ENCODE peak calls at places on chromosomes 4 and X, in seven cellular contexts. J is coronary artery, D is psoas muscle, V is GM13977, G is upper lobe of left lung, L is GM20000, R is foreskin fibroblast. A is an unnamed sample.
A peak's percentile ranks its signal among the peaks of the same experiment; 100 is the strongest.

GRCh38 chrX:54560411-54560810 is 30.4 kb downstream of the GNL3L start:
- DNase-seq in D (no peak), R (no peak), G (no peak), L (no peak), J (no peak), V (no peak), A (peak; percentile 40)

GRCh38 chr4:4677825-4678522 is 136.1 kb upstream of the STX18 start:
- DNase-seq in L (no peak), V (no peak), R (peak; percentile 66), J (no peak), D (no peak), G (no peak), A (no peak)

GRCh38 chr4:16991455-16991854 is 93.0 kb upstream of the LDB2 start:
- DNase-seq in L (no peak), D (no peak), V (no peak), R (no peak), G (no peak), J (no peak), A (peak; percentile 4)

GRCh38 chr4:3614731-3614980 is 82.4 kb upstream of the LRPAP1 start:
- DNase-seq in V (no peak), R (no peak), J (no peak), L (no peak), D (no peak), G (no peak), A (no peak)

GRCh38 chr4:135120190-135120589 is 918.6 kb upstream of the PABPC4L start:
- DNase-seq in J (no peak), V (no peak), L (no peak), R (no peak), D (no peak), G (no peak), A (no peak)

GRCh38 chrX:38805294-38806053 is 4.2 kb downstream of the MID1IP1 start:
- DNase-seq in L (peak; percentile 32), R (peak; percentile 88), G (peak; percentile 90), V (peak; percentile 23), D (peak; percentile 87), J (peak; percentile 84), A (peak; percentile 86)

GRCh38 chr4:4781936-4782754 is 77.3 kb upstream of the MSX1 start:
- DNase-seq in J (no peak), R (peak; percentile 84), L (no peak), D (no peak), V (no peak), G (peak; percentile 6), A (no peak)

GRCh38 chrX:150548684-150549083 is 19.7 kb upstream of the MTM1 start:
- DNase-seq in L (no peak), V (no peak), J (no peak), R (peak; percentile 50), G (no peak), D (no peak), A (no peak)

GRCh38 chr4:147056951-147057630 is 111.4 kb upstream of the TTC29 start:
- DNase-seq in G (no peak), V (no peak), R (peak; percentile 48), L (no peak), J (no peak), D (no peak), A (no peak)

GRCh38 chr4:174398728-174399127 is 115.0 kb downstream of the CEP44 start:
- DNase-seq in D (no peak), J (no peak), R (peak; percentile 78), V (no peak), L (no peak), G (no peak), A (no peak)

GRCh38 chr4:108117473-108118182 is 51.1 kb downstream of the LEF1 start:
- DNase-seq in G (peak; percentile 11), R (no peak), V (no peak), J (no peak), L (no peak), D (peak; percentile 19), A (no peak)

DNA sequence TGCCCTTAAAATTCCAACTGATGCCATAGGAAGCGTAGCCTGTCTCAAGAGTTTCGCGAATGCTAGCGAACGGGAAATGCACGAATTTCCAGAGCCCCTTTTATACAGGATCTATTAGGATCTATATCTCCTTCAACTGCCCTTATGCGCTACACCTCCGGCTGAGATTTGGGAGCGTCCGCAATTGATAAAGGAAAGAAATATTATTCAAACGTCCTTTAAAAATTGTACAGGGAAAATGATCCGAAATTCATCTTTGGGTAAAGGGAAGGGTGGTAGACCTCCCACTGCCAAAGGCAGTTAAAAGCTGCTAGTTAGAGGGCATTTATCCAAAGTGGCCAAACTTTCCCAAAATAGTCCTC is 609 bp downstream of the NR3C2 start:
- DNase-seq in V (no peak), D (no peak), R (peak; percentile 22), L (no peak), J (no peak), G (no peak), A (no peak)
- TF ChIP-seq CTCF in V (no peak), D (no peak), R (no peak), L (no peak), J (no peak), G (no peak), A (no peak)

DNA sequence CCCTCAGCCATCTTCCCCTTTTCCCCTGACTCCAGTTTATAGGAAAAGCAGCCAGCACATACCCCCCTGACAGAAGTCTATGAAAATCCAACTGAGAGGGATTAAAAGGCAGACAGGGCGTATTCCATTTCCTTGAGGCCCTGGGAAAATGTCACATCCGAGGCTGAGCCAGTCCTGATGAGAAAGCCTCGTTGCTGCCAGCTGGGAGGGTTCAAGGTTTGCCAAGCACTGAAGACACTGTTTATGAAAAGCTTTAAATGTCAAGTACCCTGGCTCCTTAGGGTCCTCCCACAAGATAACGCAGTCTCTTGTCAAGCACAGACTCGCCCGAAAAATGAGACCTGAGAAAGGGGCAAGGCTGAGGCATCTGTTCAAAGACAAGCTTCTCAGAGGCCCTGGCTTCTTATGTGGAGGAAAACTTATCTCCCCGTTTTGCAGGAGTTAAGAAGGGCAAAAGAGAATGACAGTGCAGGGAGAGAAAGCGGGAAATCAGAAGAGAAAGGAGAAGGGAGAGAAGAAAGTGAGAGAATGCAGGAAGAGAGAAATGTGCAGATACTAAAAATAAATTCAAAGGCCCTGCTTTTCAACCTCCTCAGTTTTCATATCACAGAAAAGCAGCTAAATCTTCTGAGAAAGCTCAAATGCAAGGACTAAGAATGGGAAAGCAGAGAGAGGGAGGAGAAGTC is 44.7 kb downstream of the SCD5 start:
- DNase-seq in G (no peak), L (no peak), R (peak; percentile 16), J (no peak), V (no peak), D (no peak), A (no peak)
- TF ChIP-seq CTCF in G (no peak), L (no peak), R (no peak), J (no peak), V (no peak), D (no peak), A (no peak)

GRCh38 chr4:1167244-1167949 is 5.0 kb downstream of the SPON2 start:
- DNase-seq in J (no peak), V (peak; percentile 91), G (peak; percentile 92), R (peak; percentile 91), L (peak; percentile 91), D (peak; percentile 89), A (peak; percentile 92)
- TF ChIP-seq CTCF in J (peak; percentile 69), V (peak; percentile 95), G (peak; percentile 91), R (peak; percentile 85), L (peak; percentile 86), D (peak; percentile 90), A (peak; percentile 96)

GRCh38 chrX:154728791-154729190 is 22.1 kb downstream of the GAB3 start:
- DNase-seq in L (no peak), J (no peak), R (no peak), G (no peak), D (no peak), V (no peak), A (no peak)
- TF ChIP-seq CTCF in L (no peak), J (no peak), R (no peak), G (no peak), D (no peak), V (no peak), A (no peak)

DNA sequence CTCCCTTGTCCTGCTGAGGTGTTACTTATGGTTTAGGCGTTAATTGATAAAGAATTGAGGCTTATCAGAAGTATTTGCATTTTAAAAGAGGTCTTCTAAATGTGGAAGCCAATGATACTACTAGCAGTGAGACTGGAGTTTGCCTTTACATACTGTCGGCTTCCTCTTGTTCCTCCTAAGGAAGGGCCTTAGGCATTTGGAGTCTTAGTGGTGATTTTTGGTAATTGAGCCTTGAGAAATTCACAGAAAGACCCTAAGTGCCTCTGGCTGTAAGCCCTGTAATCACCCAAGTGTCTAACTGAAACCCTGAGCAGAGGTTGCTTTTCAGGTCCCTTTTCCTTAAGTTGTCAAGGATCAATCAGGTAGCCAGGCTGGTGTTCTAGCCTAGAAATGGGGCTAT is 14.8 kb downstream of the IL13RA1 start:
- DNase-seq in D (no peak), J (no peak), R (no peak), L (no peak), V (no peak), G (no peak), A (no peak)
- TF ChIP-seq CTCF in D (no peak), J (no peak), R (no peak), L (no peak), V (no peak), G (no peak), A (no peak)

DNA sequence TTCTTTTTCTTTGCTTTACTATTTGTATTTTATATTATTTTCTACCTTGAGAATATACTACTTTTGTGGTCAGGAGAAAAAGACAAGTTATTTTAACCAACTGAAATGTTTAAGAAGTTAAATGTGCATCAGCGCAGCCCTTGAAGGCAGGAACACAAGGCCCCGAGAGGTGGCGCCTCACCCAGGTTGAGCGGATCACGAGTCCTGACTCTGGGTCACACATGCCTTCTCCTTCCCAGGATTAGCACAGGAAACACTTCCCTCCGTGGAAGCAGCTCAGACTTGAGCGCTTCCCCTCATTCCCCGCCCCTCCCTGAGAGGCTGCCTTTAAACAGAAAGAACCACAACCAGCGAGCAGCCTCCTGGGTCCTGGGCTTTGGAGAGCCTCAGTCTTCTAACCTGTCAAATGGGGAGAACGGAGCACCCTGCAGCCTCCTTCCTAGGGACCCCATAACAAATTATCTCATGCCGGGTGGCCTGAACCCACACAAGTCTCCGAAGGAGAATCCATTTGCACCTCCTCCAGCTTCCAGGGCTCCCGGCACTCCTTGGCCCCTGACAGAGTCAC is 217.6 kb downstream of the AFAP1 start:
- DNase-seq in L (no peak), R (no peak), G (no peak), V (no peak), J (no peak), D (no peak), A (no peak)
- TF ChIP-seq CTCF in L (no peak), R (no peak), G (no peak), V (peak; percentile 25), J (no peak), D (no peak), A (peak; percentile 18)

GRCh38 chr4:126682250-126682649 is 950.5 kb upstream of the INTU start:
- DNase-seq in R (no peak), V (no peak), L (no peak), J (no peak), D (no peak), G (no peak), A (no peak)
- TF ChIP-seq CTCF in R (no peak), V (no peak), L (no peak), J (no peak), D (no peak), G (no peak), A (no peak)

GRCh38 chr4:70315928-70316327 is 18.9 kb upstream of the CABS1 start:
- DNase-seq in R (no peak), J (no peak), L (no peak), D (no peak), G (no peak), V (no peak), A (no peak)
- TF ChIP-seq CTCF in R (no peak), J (no peak), L (peak; percentile 20), D (no peak), G (no peak), V (peak; percentile 47), A (peak; percentile 23)